ENCODE peak calls at places on chromosomes 5 and 9, in six cellular contexts. V is BJ, Q is fibroblast of lung, Y is astrocyte of the cerebellum, C is tibial nerve, X is AG04450. U is an unnamed sample.

GRCh38 chr9:116313638-116314037 is 160.0 kb downstream of the PAPPA start:
- DNase-seq in V (no peak), Q (peak; percentile 21), Y (no peak), C (no peak), X (no peak), U (no peak)

GRCh38 chr5:61995486-61995885 is 310.5 kb upstream of the KIF2A start:
- DNase-seq in V (no peak), Q (no peak), Y (no peak), C (no peak), X (no peak), U (no peak)

GRCh38 chr9:73869261-73869660 is 627.9 kb upstream of the RORB start:
- DNase-seq in V (no peak), Q (peak; percentile 0), Y (peak; percentile 31), C (no peak), X (no peak), U (peak; percentile 44)

GRCh38 chr5:65803699-65804426 is 81.9 kb downstream of the NLN start:
- DNase-seq in V (no peak), Q (no peak), Y (no peak), C (no peak), X (no peak), U (no peak)

GRCh38 chr9:23088932-23089364 is 642.3 kb downstream of the DMRTA1 start:
- DNase-seq in V (no peak), Q (no peak), Y (no peak), C (no peak), X (no peak), U (no peak)

GRCh38 chr5:38605610-38606009 is 49.2 kb upstream of the LIFR start:
- DNase-seq in V (no peak), Q (no peak), Y (no peak), C (no peak), X (no peak), U (no peak)

GRCh38 chr9:133874061-133874638 is 118.0 kb downstream of the VAV2 start:
- DNase-seq in V (peak; percentile 49), Q (no peak), Y (no peak), C (no peak), X (no peak), U (peak; percentile 85)

GRCh38 chr5:5066276-5067186 is 73.6 kb upstream of the ADAMTS16 start:
- DNase-seq in V (no peak), Q (no peak), Y (peak; percentile 22), C (no peak), X (no peak), U (no peak)

GRCh38 chr9:109627042-109627441 is 128.9 kb upstream of the PTPN3 start:
- DNase-seq in V (no peak), Q (no peak), Y (no peak), C (no peak), X (no peak), U (no peak)

GRCh38 chr9:2666569-2666968 is 45.0 kb downstream of the VLDLR start:
- DNase-seq in V (no peak), Q (no peak), Y (no peak), C (no peak), X (no peak), U (no peak)

GRCh38 chr9:76895186-76895585 is 10.7 kb downstream of the PRUNE2 start:
- DNase-seq in V (no peak), Q (no peak), Y (no peak), C (no peak), X (no peak), U (no peak)

GRCh38 chr5:63125862-63126261 is 547.2 kb downstream of the LRRC70 start:
- DNase-seq in V (no peak), Q (peak; percentile 59), Y (peak; percentile 18), C (no peak), X (no peak), U (no peak)

GRCh38 chr5:142598338-142598700 is 87.6 kb downstream of the FGF1 start:
- DNase-seq in V (no peak), Q (no peak), Y (no peak), C (no peak), X (no peak), U (no peak)
- H3K4me3 ChIP-seq in V (no peak overlapping the region), Q (no peak overlapping the region), Y (no peak overlapping the region), C (no peak overlapping the region), X (no peak overlapping the region), U (no peak overlapping the region)

GRCh38 chr5:757931-758697 is 26.4 kb downstream of the ZDHHC11B start:
- DNase-seq in V (no peak), Q (no peak), Y (no peak), C (no peak), X (no peak), U (no peak)
- H3K4me3 ChIP-seq in V (no peak overlapping the region), Q (no peak overlapping the region), Y (no peak overlapping the region), C (no peak overlapping the region), X (no peak overlapping the region), U (no peak overlapping the region)

GRCh38 chr5:77850536-77851228 is 74.5 kb upstream of the TBCA start:
- DNase-seq in V (no peak), Q (no peak), Y (no peak), C (no peak), X (no peak), U (no peak)

GRCh38 chr5:77853353-77853907 is 77.3 kb upstream of the TBCA start:
- DNase-seq in V (no peak), Q (no peak), Y (no peak), C (no peak), X (no peak), U (no peak)

GRCh38 chr5:77852068-77852513 is 76.0 kb upstream of the TBCA start:
- DNase-seq in V (no peak), Q (peak; percentile 14), Y (no peak), C (no peak), X (no peak), U (no peak)

GRCh38 chr5:77852514-77853352 is 76.6 kb upstream of the TBCA start:
- DNase-seq in V (peak; percentile 19), Q (peak; percentile 71), Y (no peak), C (no peak), X (no peak), U (peak; percentile 68)

GRCh38 chr5:77851229-77852067 is 75.3 kb upstream of the TBCA start:
- DNase-seq in V (no peak), Q (peak; percentile 53), Y (no peak), C (no peak), X (no peak), U (no peak)
- H3K4me3 ChIP-seq in V (peak overlapping the region; percentile 58), Q (peak overlapping the region; percentile 73), Y (peak overlapping the region; percentile 44), C (peak overlapping the region; percentile 39), X (peak overlapping the region; percentile 61), U (peak overlapping the region; percentile 53)

GRCh38 chr5:142426676-142427364 is 102.0 kb upstream of the SPRY4 start:
- DNase-seq in V (no peak), Q (no peak), Y (no peak), C (no peak), X (no peak), U (no peak)

GRCh38 chr5:142425286-142426065 is 100.7 kb upstream of the SPRY4 start:
- DNase-seq in V (no peak), Q (peak; percentile 73), Y (no peak), C (no peak), X (peak; percentile 24), U (no peak)

GRCh38 chr5:142428036-142428772 is 103.4 kb upstream of the SPRY4 start:
- DNase-seq in V (no peak), Q (no peak), Y (no peak), C (no peak), X (no peak), U (no peak)

GRCh38 chr5:142427529-142427928 is 102.7 kb upstream of the SPRY4 start:
- DNase-seq in V (no peak), Q (no peak), Y (no peak), C (no peak), X (no peak), U (no peak)

DNA sequence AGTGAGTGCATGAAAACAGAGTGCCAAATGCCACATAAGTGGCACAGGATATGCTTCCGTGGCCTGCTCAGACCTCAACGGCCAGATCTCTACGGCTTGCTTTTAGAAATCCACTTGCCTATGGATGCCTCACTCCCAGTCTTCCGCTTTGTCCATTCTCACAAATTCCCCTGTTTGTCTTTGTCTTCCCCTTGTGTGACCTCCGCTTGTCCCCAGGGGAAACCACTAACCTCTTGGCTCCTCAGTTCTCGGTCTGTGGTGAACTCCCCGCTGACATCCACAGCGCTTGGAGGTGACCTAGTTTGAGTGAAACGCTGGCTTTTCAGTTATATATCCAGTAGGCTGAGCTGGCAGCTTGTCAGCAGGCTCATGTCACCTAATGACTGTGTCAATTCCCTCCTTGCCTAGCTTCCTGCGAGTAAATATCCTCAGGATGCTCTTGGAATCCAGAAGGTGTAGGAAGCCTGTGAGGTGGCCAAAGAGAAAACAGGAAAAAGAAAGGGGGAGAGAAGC is 101.4 kb upstream of the SPRY4 start:
- DNase-seq in V (no peak), Q (peak; percentile 40), Y (peak; percentile 84), C (no peak), X (no peak), U (no peak)
- H3K4me3 ChIP-seq in V (no peak overlapping the region), Q (no peak overlapping the region), Y (no peak overlapping the region), C (no peak overlapping the region), X (no peak overlapping the region), U (no peak overlapping the region)

GRCh38 chr9:91946825-91947224 is 3.2 kb downstream of the ROR2 start:
- DNase-seq in V (no peak), Q (peak; percentile 47), Y (no peak), C (no peak), X (no peak), U (peak; percentile 40)

GRCh38 chr9:91948423-91949292 is 1.4 kb downstream of the ROR2 start:
- DNase-seq in V (no peak), Q (peak; percentile 50), Y (no peak), C (no peak), X (no peak), U (no peak)

GRCh38 chr9:91948061-91948422 is 2.0 kb downstream of the ROR2 start:
- DNase-seq in V (no peak), Q (peak; percentile 70), Y (no peak), C (no peak), X (no peak), U (no peak)

GRCh38 chr9:91949946-91950664 is at the start of gene ROR2:
- DNase-seq in V (no peak), Q (peak; percentile 70), Y (no peak), C (no peak), X (no peak), U (no peak)

GRCh38 chr9:91949293-91949945 is 609 bp downstream of the ROR2 start:
- DNase-seq in V (no peak), Q (no peak), Y (no peak), C (no peak), X (no peak), U (no peak)
- H3K4me3 ChIP-seq in V (peak overlapping the region; percentile 49), Q (peak overlapping the region; percentile 86), Y (peak overlapping the region; percentile 49), C (peak overlapping the region; percentile 23), X (peak overlapping the region; percentile 71), U (peak overlapping the region; percentile 46)

DNA sequence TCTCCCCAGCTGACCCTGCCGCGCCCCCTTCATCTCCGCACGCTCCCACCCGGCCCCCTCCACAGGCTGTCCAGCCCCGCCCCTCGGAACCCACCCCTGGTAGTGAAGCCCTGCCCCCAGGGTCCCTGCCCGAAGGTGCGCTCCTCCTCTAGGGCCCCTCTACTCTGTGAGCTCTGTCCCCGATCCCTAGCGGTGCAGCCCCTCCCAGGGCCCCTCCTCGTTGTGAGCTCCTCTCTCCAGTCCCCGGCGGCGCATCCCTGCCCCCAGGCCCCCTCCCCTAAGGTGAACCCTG is 746 bp downstream of the CFAP90 start:
- DNase-seq in V (no peak), Q (no peak), Y (no peak), C (no peak), X (no peak), U (no peak)
- H3K4me3 ChIP-seq in V (peak overlapping the region; percentile 50), Q (peak overlapping the region; percentile 41), Y (peak overlapping the region; percentile 51), C (peak overlapping the region; percentile 53), X (peak overlapping the region; percentile 10), U (peak overlapping the region; percentile 52)

GRCh38 chr5:108726446-108727091 is 21.1 kb upstream of the FER start:
- DNase-seq in V (no peak), Q (peak; percentile 25), Y (no peak), C (no peak), X (no peak), U (no peak)
- H3K4me3 ChIP-seq in V (no peak overlapping the region), Q (peak overlapping the region; percentile 80), Y (no peak overlapping the region), C (no peak overlapping the region), X (no peak overlapping the region), U (no peak overlapping the region)